ENCODE peak calls at places on chromosomes 3 and 15, in six cellular contexts. U, F, W, S, Z and M are unnamed samples.

GRCh38 chr3:52434491-52435115 is 10.3 kb downstream of the SEMA3G start:
- DNase-seq in U (peak; percentile 37), F (no peak), W (no peak), S (no peak), Z (no peak), M (no peak)

GRCh38 chr15:37031198-37031597 is 69.2 kb downstream of the MEIS2 start:
- DNase-seq in U (no peak), F (no peak), W (no peak), S (no peak), Z (no peak), M (no peak)

GRCh38 chr3:27633224-27633545 is 88.9 kb downstream of the EOMES start:
- DNase-seq in U (no peak), F (no peak), W (no peak), S (peak; percentile 3), Z (no peak), M (no peak)

GRCh38 chr3:140883428-140883827 is 58.2 kb upstream of the SLC25A36 start:
- DNase-seq in U (no peak), F (no peak), W (no peak), S (no peak), Z (no peak), M (no peak)

GRCh38 chr15:62904511-62904910 is 138.0 kb upstream of the TPM1 start:
- DNase-seq in U (no peak), F (peak; percentile 47), W (no peak), S (no peak), Z (no peak), M (no peak)

GRCh38 chr3:159775372-159775961 is 213.2 kb upstream of the IL12A start:
- DNase-seq in U (peak; percentile 79), F (peak; percentile 90), W (no peak), S (no peak), Z (no peak), M (no peak)

GRCh38 chr15:42494998-42495360 is 455 bp upstream of the SNAP23 start:
- DNase-seq in U (peak; percentile 64), F (peak; percentile 92), W (no peak), S (no peak), Z (no peak), M (no peak)

GRCh38 chr3:48190911-48191310 is 2.7 kb upstream of the CDC25A start:
- DNase-seq in U (no peak), F (no peak), W (no peak), S (no peak), Z (no peak), M (no peak)

GRCh38 chr15:37079726-37080125 is 20.6 kb downstream of the MEIS2 start:
- DNase-seq in U (peak; percentile 46), F (no peak), W (no peak), S (no peak), Z (no peak), M (no peak)

GRCh38 chr3:115279939-115280338 is 132.9 kb upstream of the ZBTB20 start:
- DNase-seq in U (no peak), F (no peak), W (no peak), S (no peak), Z (no peak), M (no peak)

GRCh38 chr15:88126695-88127476 is 129.7 kb downstream of the NTRK3 start:
- DNase-seq in U (no peak), F (no peak), W (no peak), S (no peak), Z (no peak), M (no peak)

GRCh38 chr15:56428821-56429458 is 36.0 kb downstream of the MNS1 start:
- DNase-seq in U (no peak), F (peak; percentile 45), W (no peak), S (peak; percentile 35), Z (no peak), M (peak; percentile 7)

GRCh38 chr3:112376996-112377395 is 44.0 kb downstream of the CD200 start:
- DNase-seq in U (no peak), F (peak; percentile 45), W (no peak), S (no peak), Z (no peak), M (no peak)

GRCh38 chr15:33242165-33242564 is 47.7 kb upstream of the FMN1 start:
- DNase-seq in U (no peak), F (peak; percentile 64), W (no peak), S (no peak), Z (no peak), M (no peak)

GRCh38 chr3:41975421-41976103 is 13.7 kb upstream of the ULK4 start:
- DNase-seq in U (no peak), F (peak; percentile 37), W (no peak), S (no peak), Z (no peak), M (no peak)

GRCh38 chr3:37293646-37294045 is 119.3 kb upstream of the LRRFIP2 start:
- DNase-seq in U (no peak), F (no peak), W (no peak), S (no peak), Z (no peak), M (no peak)

GRCh38 chr3:39448506-39449233 is 18.8 kb upstream of the MOBP start:
- DNase-seq in U (no peak), F (no peak), W (no peak), S (no peak), Z (no peak), M (no peak)

GRCh38 chr3:104549099-104549714 is 817.5 kb upstream of the ALCAM start:
- DNase-seq in U (no peak), F (no peak), W (no peak), S (no peak), Z (no peak), M (no peak)

GRCh38 chr3:66431494-66431893 is 69.3 kb downstream of the LRIG1 start:
- DNase-seq in U (no peak), F (no peak), W (no peak), S (no peak), Z (no peak), M (no peak)

GRCh38 chr3:172352786-172353185 is 95.5 kb downstream of the GHSR start:
- DNase-seq in U (no peak), F (no peak), W (no peak), S (no peak), Z (no peak), M (no peak)

GRCh38 chr3:152362086-152362485 is 93.4 kb downstream of the MBNL1 start:
- DNase-seq in U (no peak), F (no peak), W (no peak), S (peak; percentile 32), Z (no peak), M (no peak)

GRCh38 chr3:78838362-78838761 is 929.4 kb downstream of the ROBO1 start:
- DNase-seq in U (no peak), F (no peak), W (no peak), S (no peak), Z (no peak), M (no peak)

GRCh38 chr3:15982667-15983145 is 184.9 kb upstream of the ANKRD28 start:
- DNase-seq in U (peak; percentile 73), F (peak; percentile 53), W (no peak), S (peak; percentile 69), Z (no peak), M (no peak)

GRCh38 chr3:136893848-136894443 is 31.9 kb downstream of the NCK1 start:
- DNase-seq in U (no peak), F (peak; percentile 95), W (no peak), S (no peak), Z (no peak), M (no peak)

GRCh38 chr3:172449468-172450149 is 1.4 kb upstream of the GHSR start:
- DNase-seq in U (peak; percentile 53), F (peak; percentile 48), W (peak; percentile 2), S (no peak), Z (no peak), M (no peak)

GRCh38 chr3:124277516-124277890 is 285.6 kb upstream of the ROPN1 start:
- DNase-seq in U (peak; percentile 62), F (peak; percentile 64), W (no peak), S (peak; percentile 27), Z (no peak), M (no peak)

GRCh38 chr3:65968996-65969395 is 69.7 kb downstream of the MAGI1 start:
- DNase-seq in U (no peak), F (no peak), W (no peak), S (no peak), Z (no peak), M (no peak)

GRCh38 chr15:76158815-76159214 is 99.0 kb downstream of the TMEM266 start:
- DNase-seq in U (no peak), F (no peak), W (no peak), S (no peak), Z (no peak), M (no peak)

GRCh38 chr3:136334209-136334608 is 84.1 kb downstream of the PCCB start:
- DNase-seq in U (no peak), F (no peak), W (no peak), S (no peak), Z (no peak), M (no peak)

GRCh38 chr15:66565731-66566130 is at the start of gene LCTL:
- DNase-seq in U (no peak), F (no peak), W (no peak), S (no peak), Z (no peak), M (no peak)

GRCh38 chr3:138781012-138781470 is 53.7 kb downstream of the PIK3CB start:
- DNase-seq in U (no peak), F (peak; percentile 15), W (no peak), S (no peak), Z (no peak), M (no peak)

GRCh38 chr15:79973445-79974180 is 2.6 kb upstream of the BCL2A1 start:
- DNase-seq in U (no peak), F (no peak), W (peak; percentile 45), S (no peak), Z (no peak), M (no peak)

GRCh38 chr15:78444255-78444654 is 6.2 kb downstream of the IREB2 start:
- DNase-seq in U (no peak), F (no peak), W (no peak), S (no peak), Z (no peak), M (no peak)

GRCh38 chr3:9153763-9154601 is 95.5 kb downstream of the SRGAP3 start:
- DNase-seq in U (no peak), F (no peak), W (no peak), S (no peak), Z (no peak), M (no peak)

GRCh38 chr3:58658508-58658907 is 8.1 kb downstream of the FAM3D start:
- DNase-seq in U (no peak), F (no peak), W (no peak), S (no peak), Z (no peak), M (no peak)

GRCh38 chr3:167716920-167717319 is 17.8 kb downstream of the PDCD10 start:
- DNase-seq in U (no peak), F (no peak), W (no peak), S (peak; percentile 33), Z (no peak), M (no peak)

GRCh38 chr3:188338081-188338480 is 184.1 kb downstream of the LPP start:
- DNase-seq in U (no peak), F (no peak), W (no peak), S (no peak), Z (no peak), M (no peak)